ENCODE peak calls at places on chromosomes 2 and 18, in six cellular contexts. One of them, this sample, is unnamed.

GRCh38 chr2:200042102-200042735 is 86.8 kb downstream of the MAIP1 start:
- DNase-seq in effector memory CD4-positive, alpha-beta T cell: no peak
- DNase-seq in nucleus accumbens: no peak
- DNase-seq in HTR-8/SVneo: peak
- DNase-seq in mesothelial cell of epicardium: no peak
- DNase-seq in esophagus squamous epithelium: no peak
- DNase-seq in this sample: no peak

GRCh38 chr2:69082430-69082997 is 69.5 kb downstream of the ANTXR1 start:
- DNase-seq in effector memory CD4-positive, alpha-beta T cell: no peak
- DNase-seq in nucleus accumbens: no peak
- DNase-seq in HTR-8/SVneo: peak
- DNase-seq in mesothelial cell of epicardium: no peak
- DNase-seq in esophagus squamous epithelium: no peak
- DNase-seq in this sample: no peak

GRCh38 chr2:81304154-81304830 is 999.7 kb upstream of the LRRTM1 start:
- DNase-seq in effector memory CD4-positive, alpha-beta T cell: no peak
- DNase-seq in nucleus accumbens: no peak
- DNase-seq in HTR-8/SVneo: no peak
- DNase-seq in mesothelial cell of epicardium: no peak
- DNase-seq in esophagus squamous epithelium: no peak
- DNase-seq in this sample: no peak

GRCh38 chr2:196681510-196681909 is 42.0 kb downstream of the CCDC150 start:
- DNase-seq in effector memory CD4-positive, alpha-beta T cell: no peak
- DNase-seq in nucleus accumbens: no peak
- DNase-seq in HTR-8/SVneo: no peak
- DNase-seq in mesothelial cell of epicardium: no peak
- DNase-seq in esophagus squamous epithelium: no peak
- DNase-seq in this sample: no peak

GRCh38 chr18:28158083-28158581 is 18.8 kb downstream of the CDH2 start:
- DNase-seq in effector memory CD4-positive, alpha-beta T cell: no peak
- DNase-seq in nucleus accumbens: no peak
- DNase-seq in HTR-8/SVneo: no peak
- DNase-seq in mesothelial cell of epicardium: no peak
- DNase-seq in esophagus squamous epithelium: no peak
- DNase-seq in this sample: no peak

GRCh38 chr2:9244985-9245544 is 38.5 kb downstream of the ASAP2 start:
- DNase-seq in effector memory CD4-positive, alpha-beta T cell: no peak
- DNase-seq in nucleus accumbens: no peak
- DNase-seq in HTR-8/SVneo: no peak
- DNase-seq in mesothelial cell of epicardium: no peak
- DNase-seq in esophagus squamous epithelium: no peak
- DNase-seq in this sample: no peak

GRCh38 chr2:215419113-215419512 is 16.8 kb downstream of the FN1 start:
- DNase-seq in effector memory CD4-positive, alpha-beta T cell: no peak
- DNase-seq in nucleus accumbens: no peak
- DNase-seq in HTR-8/SVneo: no peak
- DNase-seq in mesothelial cell of epicardium: no peak
- DNase-seq in esophagus squamous epithelium: no peak
- DNase-seq in this sample: no peak

GRCh38 chr2:10307561-10308156 is 5.0 kb downstream of the HPCAL1 start:
- DNase-seq in effector memory CD4-positive, alpha-beta T cell: no peak
- DNase-seq in nucleus accumbens: no peak
- DNase-seq in HTR-8/SVneo: no peak
- DNase-seq in mesothelial cell of epicardium: no peak
- DNase-seq in esophagus squamous epithelium: no peak
- DNase-seq in this sample: no peak

GRCh38 chr2:146370821-146371220 is 1474.0 kb upstream of the ACVR2A start:
- DNase-seq in effector memory CD4-positive, alpha-beta T cell: no peak
- DNase-seq in nucleus accumbens: no peak
- DNase-seq in HTR-8/SVneo: peak
- DNase-seq in mesothelial cell of epicardium: no peak
- DNase-seq in esophagus squamous epithelium: no peak
- DNase-seq in this sample: no peak

GRCh38 chr2:16260041-16260440 is 319.7 kb downstream of the MYCN start:
- DNase-seq in effector memory CD4-positive, alpha-beta T cell: no peak
- DNase-seq in nucleus accumbens: no peak
- DNase-seq in HTR-8/SVneo: no peak
- DNase-seq in mesothelial cell of epicardium: no peak
- DNase-seq in esophagus squamous epithelium: no peak
- DNase-seq in this sample: no peak

GRCh38 chr2:174336403-174337336 is 1.9 kb downstream of the SP9 start:
- DNase-seq in effector memory CD4-positive, alpha-beta T cell: no peak
- DNase-seq in nucleus accumbens: no peak
- DNase-seq in HTR-8/SVneo: peak
- DNase-seq in mesothelial cell of epicardium: no peak
- DNase-seq in esophagus squamous epithelium: no peak
- DNase-seq in this sample: no peak

GRCh38 chr18:13035249-13035914 is 44.2 kb downstream of the CEP192 start:
- DNase-seq in effector memory CD4-positive, alpha-beta T cell: no peak
- DNase-seq in nucleus accumbens: no peak
- DNase-seq in HTR-8/SVneo: no peak
- DNase-seq in mesothelial cell of epicardium: no peak
- DNase-seq in esophagus squamous epithelium: no peak
- DNase-seq in this sample: no peak

GRCh38 chr18:46311491-46311890 is 207.3 kb downstream of the HAUS1 start:
- DNase-seq in effector memory CD4-positive, alpha-beta T cell: no peak
- DNase-seq in nucleus accumbens: no peak
- DNase-seq in HTR-8/SVneo: no peak
- DNase-seq in mesothelial cell of epicardium: no peak
- DNase-seq in esophagus squamous epithelium: no peak
- DNase-seq in this sample: no peak

GRCh38 chr2:241173557-241173956 is 14.9 kb upstream of the ANO7 start:
- DNase-seq in effector memory CD4-positive, alpha-beta T cell: no peak
- DNase-seq in nucleus accumbens: no peak
- DNase-seq in HTR-8/SVneo: no peak
- DNase-seq in mesothelial cell of epicardium: no peak
- DNase-seq in esophagus squamous epithelium: no peak
- DNase-seq in this sample: no peak

GRCh38 chr2:102082591-102083586 is 59.7 kb upstream of the IL1R1 start:
- DNase-seq in effector memory CD4-positive, alpha-beta T cell: peak
- DNase-seq in nucleus accumbens: no peak
- DNase-seq in HTR-8/SVneo: no peak
- DNase-seq in mesothelial cell of epicardium: no peak
- DNase-seq in esophagus squamous epithelium: no peak
- DNase-seq in this sample: no peak

GRCh38 chr2:157174321-157174720 is 83.2 kb upstream of the GALNT5 start:
- DNase-seq in effector memory CD4-positive, alpha-beta T cell: no peak
- DNase-seq in nucleus accumbens: no peak
- DNase-seq in HTR-8/SVneo: no peak
- DNase-seq in mesothelial cell of epicardium: no peak
- DNase-seq in esophagus squamous epithelium: no peak
- DNase-seq in this sample: no peak

GRCh38 chr2:138335036-138335435 is 166.5 kb upstream of the SPOPL start:
- DNase-seq in effector memory CD4-positive, alpha-beta T cell: no peak
- DNase-seq in nucleus accumbens: no peak
- DNase-seq in HTR-8/SVneo: no peak
- DNase-seq in mesothelial cell of epicardium: no peak
- DNase-seq in esophagus squamous epithelium: no peak
- DNase-seq in this sample: no peak

GRCh38 chr2:205464681-205465080 is 217.6 kb upstream of the NRP2 start:
- DNase-seq in effector memory CD4-positive, alpha-beta T cell: no peak
- DNase-seq in nucleus accumbens: no peak
- DNase-seq in HTR-8/SVneo: no peak
- DNase-seq in mesothelial cell of epicardium: no peak
- DNase-seq in esophagus squamous epithelium: no peak
- DNase-seq in this sample: no peak

GRCh38 chr2:175180701-175181103 is 808 bp downstream of the ATP5MC3 start:
- DNase-seq in effector memory CD4-positive, alpha-beta T cell: peak
- DNase-seq in nucleus accumbens: peak
- DNase-seq in HTR-8/SVneo: no peak
- DNase-seq in mesothelial cell of epicardium: no peak
- DNase-seq in esophagus squamous epithelium: no peak
- DNase-seq in this sample: peak

GRCh38 chr2:198762456-198762855 is 695.3 kb downstream of the SATB2 start:
- DNase-seq in effector memory CD4-positive, alpha-beta T cell: no peak
- DNase-seq in nucleus accumbens: no peak
- DNase-seq in HTR-8/SVneo: no peak
- DNase-seq in mesothelial cell of epicardium: no peak
- DNase-seq in esophagus squamous epithelium: no peak
- DNase-seq in this sample: no peak

GRCh38 chr2:26172189-26172865 is 561 bp upstream of the GAREM2 start:
- DNase-seq in effector memory CD4-positive, alpha-beta T cell: no peak
- DNase-seq in nucleus accumbens: no peak
- DNase-seq in HTR-8/SVneo: no peak
- DNase-seq in mesothelial cell of epicardium: no peak
- DNase-seq in esophagus squamous epithelium: no peak
- DNase-seq in this sample: no peak

GRCh38 chr2:190891370-190891769 is 10.7 kb downstream of the GLS start:
- DNase-seq in effector memory CD4-positive, alpha-beta T cell: no peak
- DNase-seq in nucleus accumbens: no peak
- DNase-seq in HTR-8/SVneo: no peak
- DNase-seq in mesothelial cell of epicardium: no peak
- DNase-seq in esophagus squamous epithelium: no peak
- DNase-seq in this sample: no peak

GRCh38 chr2:63050186-63050915 is at the start of gene OTX1:
- DNase-seq in effector memory CD4-positive, alpha-beta T cell: no peak
- DNase-seq in nucleus accumbens: peak
- DNase-seq in HTR-8/SVneo: peak
- DNase-seq in mesothelial cell of epicardium: peak
- DNase-seq in esophagus squamous epithelium: no peak
- DNase-seq in this sample: peak

GRCh38 chr2:60926751-60927568 is 45.6 kb downstream of the REL start:
- DNase-seq in effector memory CD4-positive, alpha-beta T cell: no peak
- DNase-seq in nucleus accumbens: no peak
- DNase-seq in HTR-8/SVneo: no peak
- DNase-seq in mesothelial cell of epicardium: no peak
- DNase-seq in esophagus squamous epithelium: no peak
- DNase-seq in this sample: no peak